ENCODE peak calls at places on chromosomes 16 and 17, in four cellular contexts. One of them, this sample, is unnamed.

GRCh38 chr17:35630530-35631148 is 43.5 kb downstream of the AP2B1 start:
- DNase-seq in H1: no peak
- DNase-seq in mammary epithelial cell: peak; percentile 70
- DNase-seq in fibroblast of lung: peak; percentile 85
- DNase-seq in this sample: no peak

GRCh38 chr17:4406386-4406785 is 27.4 kb upstream of the SPNS3 start:
- DNase-seq in H1: no peak
- DNase-seq in mammary epithelial cell: no peak
- DNase-seq in fibroblast of lung: no peak
- DNase-seq in this sample: no peak

GRCh38 chr16:49622421-49623402 is 233.2 kb downstream of the ZNF423 start:
- DNase-seq in H1: no peak
- DNase-seq in mammary epithelial cell: no peak
- DNase-seq in fibroblast of lung: no peak
- DNase-seq in this sample: no peak

GRCh38 chr17:12229315-12229714 is 208.6 kb downstream of the MAP2K4 start:
- DNase-seq in H1: no peak
- DNase-seq in mammary epithelial cell: no peak
- DNase-seq in fibroblast of lung: no peak
- DNase-seq in this sample: peak; percentile 25

GRCh38 chr17:57644311-57644710 is 100.8 kb downstream of the CCDC182 start:
- DNase-seq in H1: no peak
- DNase-seq in mammary epithelial cell: no peak
- DNase-seq in fibroblast of lung: no peak
- DNase-seq in this sample: no peak

GRCh38 chr16:4925791-4926190 is 11.2 kb downstream of the PPL start:
- DNase-seq in H1: no peak
- DNase-seq in mammary epithelial cell: no peak
- DNase-seq in fibroblast of lung: no peak
- DNase-seq in this sample: no peak

GRCh38 chr16:50360033-50360778 is 8.6 kb downstream of the BRD7 start:
- DNase-seq in H1: no peak
- DNase-seq in mammary epithelial cell: peak; percentile 88
- DNase-seq in fibroblast of lung: peak; percentile 78
- DNase-seq in this sample: no peak

GRCh38 chr16:49061315-49061714 is 220.3 kb downstream of the CBLN1 start:
- DNase-seq in H1: no peak
- DNase-seq in mammary epithelial cell: no peak
- DNase-seq in fibroblast of lung: no peak
- DNase-seq in this sample: no peak

GRCh38 chr16:68005786-68006286 is 6.6 kb upstream of the DPEP2 start:
- DNase-seq in H1: no peak
- DNase-seq in mammary epithelial cell: peak; percentile 69
- DNase-seq in fibroblast of lung: no peak
- DNase-seq in this sample: no peak

GRCh38 chr17:50055055-50055425 is 870 bp upstream of the ITGA3 start:
- DNase-seq in H1: peak; percentile 79
- DNase-seq in mammary epithelial cell: peak; percentile 87
- DNase-seq in fibroblast of lung: no peak
- DNase-seq in this sample: peak; percentile 26

GRCh38 chr16:19861811-19862327 is 22.8 kb downstream of the GPRC5B start:
- DNase-seq in H1: peak; percentile 71
- DNase-seq in mammary epithelial cell: no peak
- DNase-seq in fibroblast of lung: no peak
- DNase-seq in this sample: peak; percentile 91

GRCh38 chr17:44451832-44452231 is 51.4 kb downstream of the GPATCH8 start:
- DNase-seq in H1: no peak
- DNase-seq in mammary epithelial cell: no peak
- DNase-seq in fibroblast of lung: no peak
- DNase-seq in this sample: no peak

GRCh38 chr17:32551186-32551955 is 64.6 kb downstream of the CDK5R1 start:
- DNase-seq in H1: no peak
- DNase-seq in mammary epithelial cell: peak; percentile 92
- DNase-seq in fibroblast of lung: peak; percentile 84
- DNase-seq in this sample: no peak

GRCh38 chr17:520447-521167 is 168.0 kb upstream of the RPH3AL start:
- DNase-seq in H1: no peak
- DNase-seq in mammary epithelial cell: no peak
- DNase-seq in fibroblast of lung: peak; percentile 88
- DNase-seq in this sample: no peak

GRCh38 chr17:40480501-40481003 is 20.9 kb downstream of the TNS4 start:
- DNase-seq in H1: no peak
- DNase-seq in mammary epithelial cell: peak; percentile 63
- DNase-seq in fibroblast of lung: no peak
- DNase-seq in this sample: no peak

GRCh38 chr16:84737658-84738057 is 37.9 kb downstream of the USP10 start:
- DNase-seq in H1: no peak
- DNase-seq in mammary epithelial cell: no peak
- DNase-seq in fibroblast of lung: no peak
- DNase-seq in this sample: no peak

GRCh38 chr16:23826528-23827244 is 9.1 kb upstream of the PRKCB start:
- DNase-seq in H1: no peak
- DNase-seq in mammary epithelial cell: no peak
- DNase-seq in fibroblast of lung: no peak
- DNase-seq in this sample: no peak

GRCh38 chr17:53659181-53659580 is 163.5 kb upstream of the KIF2B start:
- DNase-seq in H1: no peak
- DNase-seq in mammary epithelial cell: no peak
- DNase-seq in fibroblast of lung: no peak
- DNase-seq in this sample: no peak

GRCh38 chr16:89080251-89080853 is 13.3 kb upstream of the ACSF3 start:
- DNase-seq in H1: no peak
- DNase-seq in mammary epithelial cell: no peak
- DNase-seq in fibroblast of lung: no peak
- DNase-seq in this sample: no peak

GRCh38 chr17:77242118-77242800 is 101.5 kb downstream of the SEC14L1 start:
- DNase-seq in H1: no peak
- DNase-seq in mammary epithelial cell: no peak
- DNase-seq in fibroblast of lung: no peak
- DNase-seq in this sample: no peak

GRCh38 chr17:42422412-42422957 is 571 bp downstream of the CAVIN1 start:
- DNase-seq in H1: peak; percentile 70
- DNase-seq in mammary epithelial cell: peak; percentile 59
- DNase-seq in fibroblast of lung: peak; percentile 46
- DNase-seq in this sample: peak; percentile 57

GRCh38 chr16:4159726-4160125 is 43.5 kb upstream of the ADCY9 start:
- DNase-seq in H1: no peak
- DNase-seq in mammary epithelial cell: no peak
- DNase-seq in fibroblast of lung: no peak
- DNase-seq in this sample: no peak

GRCh38 chr17:42525221-42525620 is 10.8 kb upstream of the NAGLU start:
- DNase-seq in H1: no peak
- DNase-seq in mammary epithelial cell: peak; percentile 94
- DNase-seq in fibroblast of lung: peak; percentile 95
- DNase-seq in this sample: no peak

GRCh38 chr16:10870137-10870776 is 6.7 kb upstream of the CIITA start:
- DNase-seq in H1: no peak
- DNase-seq in mammary epithelial cell: no peak
- DNase-seq in fibroblast of lung: no peak
- DNase-seq in this sample: no peak

GRCh38 chr17:47850373-47850691 is 631 bp downstream of the SP6 start:
- DNase-seq in H1: no peak
- DNase-seq in mammary epithelial cell: no peak
- DNase-seq in fibroblast of lung: no peak
- DNase-seq in this sample: no peak

GRCh38 chr16:11325404-11326083 is 19.7 kb upstream of the RMI2 start:
- DNase-seq in H1: no peak
- DNase-seq in mammary epithelial cell: no peak
- DNase-seq in fibroblast of lung: no peak
- DNase-seq in this sample: no peak

GRCh38 chr17:206941-207560 is 25.6 kb upstream of the DOC2B start:
- DNase-seq in H1: no peak
- DNase-seq in mammary epithelial cell: no peak
- DNase-seq in fibroblast of lung: no peak
- DNase-seq in this sample: no peak

GRCh38 chr17:44363613-44364159 is at the start of gene FAM171A2:
- DNase-seq in H1: peak; percentile 90
- DNase-seq in mammary epithelial cell: peak; percentile 23
- DNase-seq in fibroblast of lung: peak; percentile 43
- DNase-seq in this sample: peak; percentile 93

GRCh38 chr16:12111819-12112218 is 135.3 kb downstream of the SNX29 start:
- DNase-seq in H1: no peak
- DNase-seq in mammary epithelial cell: no peak
- DNase-seq in fibroblast of lung: no peak
- DNase-seq in this sample: no peak

GRCh38 chr16:75695708-75696107 is 5.6 kb downstream of the DUXB start:
- DNase-seq in H1: no peak
- DNase-seq in mammary epithelial cell: no peak
- DNase-seq in fibroblast of lung: no peak
- DNase-seq in this sample: peak; percentile 23

GRCh38 chr16:85767569-85767968 is 16.7 kb upstream of the C16orf74 start:
- DNase-seq in H1: no peak
- DNase-seq in mammary epithelial cell: peak; percentile 92
- DNase-seq in fibroblast of lung: peak; percentile 86
- DNase-seq in this sample: no peak

GRCh38 chr16:962901-963814 is 7.6 kb downstream of the LMF1 start:
- DNase-seq in H1: no peak
- DNase-seq in mammary epithelial cell: no peak
- DNase-seq in fibroblast of lung: no peak
- DNase-seq in this sample: no peak
- H3K9ac ChIP-seq in H1: no peak overlapping the region
- H3K9ac ChIP-seq in mammary epithelial cell: no peak overlapping the region
- H3K9ac ChIP-seq in fibroblast of lung: no peak overlapping the region
- H3K9ac ChIP-seq in this sample: no peak overlapping the region

GRCh38 chr17:27485711-27486495 is 29.7 kb downstream of the KSR1 start:
- DNase-seq in H1: no peak
- DNase-seq in mammary epithelial cell: no peak
- DNase-seq in fibroblast of lung: no peak
- DNase-seq in this sample: no peak
- H3K4me2 ChIP-seq in H1: no peak overlapping the region
- H3K4me2 ChIP-seq in mammary epithelial cell: no peak overlapping the region
- H3K4me2 ChIP-seq in fibroblast of lung: no peak overlapping the region
- H3K4me2 ChIP-seq in this sample: no peak overlapping the region

GRCh38 chr17:78365561-78366108 is 5.8 kb upstream of the SOCS3 start:
- DNase-seq in H1: peak; percentile 85
- DNase-seq in mammary epithelial cell: no peak
- DNase-seq in fibroblast of lung: peak; percentile 73
- DNase-seq in this sample: peak; percentile 98
- H3K9ac ChIP-seq in H1: no peak overlapping the region
- H3K9ac ChIP-seq in mammary epithelial cell: no peak overlapping the region
- H3K9ac ChIP-seq in fibroblast of lung: peak overlapping the region; percentile 23
- H3K9ac ChIP-seq in this sample: peak overlapping the region; percentile 2

GRCh38 chr16:56415849-56416248 is 9.5 kb downstream of the AMFR start:
- DNase-seq in H1: no peak
- DNase-seq in mammary epithelial cell: no peak
- DNase-seq in fibroblast of lung: no peak
- DNase-seq in this sample: no peak
- H3K4me2 ChIP-seq in H1: no peak overlapping the region
- H3K4me2 ChIP-seq in mammary epithelial cell: no peak overlapping the region
- H3K4me2 ChIP-seq in fibroblast of lung: no peak overlapping the region
- H3K4me2 ChIP-seq in this sample: no peak overlapping the region

GRCh38 chr17:81841866-81842265 is 7.0 kb upstream of the PPP1R27 start:
- DNase-seq in H1: no peak
- DNase-seq in mammary epithelial cell: no peak
- DNase-seq in fibroblast of lung: no peak
- DNase-seq in this sample: no peak
- H3K9ac ChIP-seq in H1: no peak overlapping the region
- H3K9ac ChIP-seq in mammary epithelial cell: no peak overlapping the region
- H3K9ac ChIP-seq in fibroblast of lung: no peak overlapping the region
- H3K9ac ChIP-seq in this sample: no peak overlapping the region

GRCh38 chr16:8679156-8679555 is 4.7 kb downstream of the ABAT start:
- DNase-seq in H1: no peak
- DNase-seq in mammary epithelial cell: peak; percentile 57
- DNase-seq in fibroblast of lung: no peak
- DNase-seq in this sample: no peak

GRCh38 chr16:8676160-8676547 is 1.7 kb downstream of the ABAT start:
- DNase-seq in H1: no peak
- DNase-seq in mammary epithelial cell: no peak
- DNase-seq in fibroblast of lung: no peak
- DNase-seq in this sample: no peak

GRCh38 chr16:8676737-8677375 is 2.4 kb downstream of the ABAT start:
- DNase-seq in H1: no peak
- DNase-seq in mammary epithelial cell: no peak
- DNase-seq in fibroblast of lung: no peak
- DNase-seq in this sample: no peak

GRCh38 chr16:8678068-8678927 is 3.9 kb downstream of the ABAT start:
- DNase-seq in H1: no peak
- DNase-seq in mammary epithelial cell: peak; percentile 84
- DNase-seq in fibroblast of lung: peak; percentile 82
- DNase-seq in this sample: no peak

DNA sequence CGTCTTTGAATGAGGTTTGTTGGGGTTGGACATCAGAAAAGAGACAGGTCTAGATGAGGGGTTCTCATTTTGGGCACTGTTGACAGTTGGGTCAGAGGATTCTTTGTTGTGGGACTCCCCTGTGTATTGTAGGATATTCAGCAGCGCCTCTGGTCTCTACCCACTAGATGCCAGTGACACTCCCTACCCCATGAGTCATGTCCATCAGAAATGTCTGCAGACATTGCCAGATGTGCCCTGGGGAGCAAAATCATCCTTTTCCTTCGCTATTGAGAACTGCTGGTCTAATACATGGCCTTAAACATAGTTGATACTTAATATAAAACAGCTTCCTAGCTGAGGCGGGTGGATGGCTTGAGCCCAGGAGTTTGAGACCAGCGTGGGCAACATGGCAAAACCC is 3.1 kb downstream of the ABAT start:
- DNase-seq in H1: no peak
- DNase-seq in mammary epithelial cell: peak; percentile 71
- DNase-seq in fibroblast of lung: no peak
- DNase-seq in this sample: no peak
- H3K4me2 ChIP-seq in H1: no peak overlapping the region
- H3K4me2 ChIP-seq in mammary epithelial cell: peak overlapping the region; percentile 50
- H3K4me2 ChIP-seq in fibroblast of lung: no peak overlapping the region
- H3K4me2 ChIP-seq in this sample: no peak overlapping the region

GRCh38 chr16:69917739-69918138 is 33.4 kb upstream of the CLEC18A start:
- DNase-seq in H1: peak; percentile 71
- DNase-seq in mammary epithelial cell: peak; percentile 89
- DNase-seq in fibroblast of lung: peak; percentile 98
- DNase-seq in this sample: peak; percentile 76
- H3K9ac ChIP-seq in H1: no peak overlapping the region
- H3K9ac ChIP-seq in mammary epithelial cell: peak overlapping the region; percentile 65
- H3K9ac ChIP-seq in fibroblast of lung: peak overlapping the region; percentile 55
- H3K9ac ChIP-seq in this sample: no peak overlapping the region

GRCh38 chr16:87489434-87490045 is 3.3 kb downstream of the ZCCHC14 start:
- DNase-seq in H1: no peak
- DNase-seq in mammary epithelial cell: no peak
- DNase-seq in fibroblast of lung: no peak
- DNase-seq in this sample: no peak
- H3K4me2 ChIP-seq in H1: peak overlapping the region; percentile 20
- H3K4me2 ChIP-seq in mammary epithelial cell: peak overlapping the region; percentile 97
- H3K4me2 ChIP-seq in fibroblast of lung: peak overlapping the region; percentile 48
- H3K4me2 ChIP-seq in this sample: peak overlapping the region; percentile 72

This sample was measured in neural progenitor cell.